ENCODE peak calls at places on chromosomes 2 and 18, in four cellular contexts. X is activated CD4-positive, alpha-beta T cell treated with anti-CD3 and anti-CD28 coated beads, Interleukin-2, amount 50 U/mL, for 4 hours; M is psoas muscle; J is iPS-NIHi11. D is an unnamed sample.

GRCh38 chr2:38462121-38462634 is 85.1 kb upstream of the ATL2 start:
- DNase-seq in X (no peak), M (peak; percentile 33), J (peak; percentile 43), D (no peak)

GRCh38 chr2:74847075-74847858 is 13.3 kb downstream of the HK2 start:
- DNase-seq in X (no peak), M (no peak), J (no peak), D (no peak)

GRCh38 chr2:36352024-36352398 is 3.6 kb upstream of the CRIM1 start:
- DNase-seq in X (no peak), M (no peak), J (peak; percentile 47), D (no peak)

GRCh38 chr2:149329068-149329467 is 1.3 kb upstream of the LYPD6 start:
- DNase-seq in X (no peak), M (no peak), J (peak; percentile 42), D (no peak)

GRCh38 chr2:112577756-112578155 is 6.7 kb upstream of the CHCHD5 start:
- DNase-seq in X (no peak), M (no peak), J (no peak), D (no peak)

GRCh38 chr2:60500861-60501260 is 52.6 kb downstream of the BCL11A start:
- DNase-seq in X (no peak), M (no peak), J (no peak), D (no peak)

GRCh38 chr2:17309741-17310339 is 208.4 kb downstream of the RAD51AP2 start:
- DNase-seq in X (no peak), M (no peak), J (peak; percentile 80), D (peak; percentile 20)

GRCh38 chr2:29192526-29192925 is 77.3 kb downstream of the CLIP4 start:
- DNase-seq in X (no peak), M (no peak), J (no peak), D (no peak)

GRCh38 chr2:29329899-29330298 is 214.7 kb downstream of the CLIP4 start:
- DNase-seq in X (no peak), M (no peak), J (peak; percentile 44), D (no peak)

GRCh38 chr2:224933416-224933815 is 108.9 kb downstream of the DOCK10 start:
- DNase-seq in X (no peak), M (no peak), J (no peak), D (no peak)

GRCh38 chr2:224584111-224584764 is 925 bp downstream of the CUL3 start:
- DNase-seq in X (peak; percentile 9), M (peak; percentile 35), J (peak; percentile 8), D (peak; percentile 26)

GRCh38 chr18:45602926-45603325 is 12.3 kb upstream of the SLC14A2 start:
- DNase-seq in X (no peak), M (no peak), J (no peak), D (no peak)

GRCh38 chr2:206936006-206936405 is 3.3 kb upstream of the CPO start:
- DNase-seq in X (no peak), M (no peak), J (no peak), D (no peak)

GRCh38 chr2:109279243-109279860 is 150.3 kb downstream of the SH3RF3 start:
- DNase-seq in X (no peak), M (no peak), J (no peak), D (no peak)

GRCh38 chr2:164739966-164740365 is 101.7 kb downstream of the COBLL1 start:
- DNase-seq in X (no peak), M (no peak), J (no peak), D (no peak)

GRCh38 chr18:49843778-49844625 is 30.7 kb upstream of the ACAA2 start:
- DNase-seq in X (no peak), M (no peak), J (no peak), D (no peak)

D was measured in stimulated activated naive B cell treated with anti-CD40 and anti-IgM and Interleukin-4, amounts not matched to agents 10 μg/mL and 1 μg/mL and 100 μg/mL, for 72 hours.